ENCODE peak calls at places on chromosomes 6 and 20, in five cellular contexts. Z is KBM-7, B is hypothalamus, S is posterior vena cava, D is MM.1S. E is an unnamed sample.

GRCh38 chr6:138590796-138591709 is 91.8 kb upstream of the NHSL1 start:
- DNase-seq in D (peak), S (no peak), Z (peak), B (peak), E (peak)

GRCh38 chr6:84575264-84575663 is 189.1 kb downstream of the TBX18 start:
- DNase-seq in B (no peak), D (peak), S (no peak), Z (peak), E (no peak)

GRCh38 chr6:3751730-3752537 is 421 bp upstream of the PXDC1 start:
- DNase-seq in B (peak), S (peak), D (peak), Z (peak), E (peak)

GRCh38 chr20:33914871-33915270 is 78.8 kb upstream of the RALY start:
- DNase-seq in S (no peak), B (no peak), D (peak), Z (no peak), E (no peak)

GRCh38 chr6:144334150-144334708 is 49.1 kb downstream of the UTRN start:
- DNase-seq in D (peak), S (no peak), Z (peak), B (no peak), E (no peak)

GRCh38 chr20:43963872-43964791 is 49.5 kb downstream of the TOX2 start:
- DNase-seq in S (peak), D (peak), B (no peak), Z (peak), E (no peak)

GRCh38 chr6:120031837-120032236 is 682.3 kb upstream of the MAN1A1 start:
- DNase-seq in D (no peak), B (no peak), S (no peak), Z (no peak), E (no peak)

GRCh38 chr6:75147512-75147911 is 58.3 kb downstream of the COL12A1 start:
- DNase-seq in B (no peak), D (peak), Z (no peak), S (no peak), E (no peak)

GRCh38 chr20:61118429-61119224 is 133.4 kb upstream of the CDH4 start:
- DNase-seq in B (no peak), D (no peak), Z (no peak), S (no peak), E (no peak)

GRCh38 chr6:19837511-19838441 is 606 bp downstream of the ID4 start:
- DNase-seq in D (no peak), S (no peak), B (no peak), Z (no peak), E (no peak)

GRCh38 chr6:19410477-19410876 is 426.7 kb upstream of the ID4 start:
- DNase-seq in B (no peak), D (no peak), Z (no peak), S (no peak), E (no peak)

GRCh38 chr20:4052139-4052480 is 36.8 kb upstream of the RNF24 start:
- DNase-seq in D (no peak), B (no peak), Z (no peak), S (no peak), E (no peak)